ENCODE peak calls at places on chromosomes 6 and 20, in five cellular contexts. O is nephron progenitor cell; F is stimulated activated CD4-positive, alpha-beta T cell treated with anti-CD3 and anti-CD28 coated beads, Interleukin-15, amount 100 ng/mL, for 1 hour; M is globus pallidus; G is CD4-positive, alpha-beta T cell. W is an unnamed sample.

GRCh38 chr6:169685860-169686259 is 16.0 kb downstream of the WDR27 start:
- DNase-seq in O (no peak), M (no peak), G (no peak), F (no peak), W (no peak)

GRCh38 chr20:62704341-62704948 is 4.2 kb upstream of the NTSR1 start:
- DNase-seq in O (no peak), M (peak), F (no peak), G (no peak), W (peak)

GRCh38 chr6:28357036-28357435 is 7.3 kb downstream of the ZKSCAN3 start:
- DNase-seq in M (no peak), O (no peak), G (no peak), F (no peak), W (no peak)

GRCh38 chr20:47501117-47501482 is 587 bp upstream of the NCOA3 start:
- DNase-seq in F (no peak), M (peak), G (no peak), O (no peak), W (no peak)

GRCh38 chr20:62452475-62453095 is 23.2 kb downstream of the GATA5 start:
- DNase-seq in G (no peak), O (no peak), F (no peak), M (no peak), W (no peak)

GRCh38 chr6:160692369-160692959 is 9.6 kb upstream of the PLG start:
- DNase-seq in O (no peak), M (no peak), G (no peak), F (no peak), W (no peak)

GRCh38 chr6:56244528-56245253 is 2.7 kb downstream of the COL21A1 start:
- DNase-seq in O (no peak), G (no peak), M (no peak), F (no peak), W (no peak)

GRCh38 chr6:23396934-23397333 is 729.1 kb upstream of the NRSN1 start:
- DNase-seq in M (no peak), G (no peak), F (no peak), O (no peak), W (no peak)

GRCh38 chr20:40160151-40160550 is 528.9 kb downstream of the MAFB start:
- DNase-seq in M (peak), O (peak), G (no peak), F (no peak), W (peak)

GRCh38 chr6:39260451-39260850 is 31.2 kb upstream of the KCNK5 start:
- DNase-seq in F (no peak), G (no peak), O (no peak), M (no peak), W (no peak)

GRCh38 chr6:10613693-10614092 is 80.7 kb downstream of the C6orf52 start:
- DNase-seq in O (no peak), F (no peak), M (no peak), G (no peak), W (no peak)

GRCh38 chr6:12543953-12544352 is 172.6 kb upstream of the PHACTR1 start:
- DNase-seq in O (no peak), F (no peak), G (no peak), M (no peak), W (no peak)

GRCh38 chr20:62734881-62735280 is 26.2 kb downstream of the NTSR1 start:
- DNase-seq in M (no peak), F (no peak), O (no peak), G (no peak), W (no peak)

GRCh38 chr6:10719386-10720228 is 3.3 kb upstream of the TMEM14C start:
- DNase-seq in G (peak), O (no peak), M (no peak), F (no peak), W (peak)

GRCh38 chr6:90087103-90087833 is 193.0 kb downstream of the GJA10 start:
- DNase-seq in F (no peak), G (no peak), M (no peak), O (no peak), W (no peak)

GRCh38 chr20:58173930-58174707 is 54.3 kb downstream of the ANKRD60 start:
- DNase-seq in F (no peak), M (no peak), O (no peak), G (no peak), W (peak)

GRCh38 chr6:88566746-88567534 is 396.5 kb downstream of the RNGTT start:
- DNase-seq in F (no peak), M (no peak), O (no peak), G (no peak), W (no peak)

GRCh38 chr6:142868917-142869316 is 76.1 kb downstream of the HIVEP2 start:
- DNase-seq in G (no peak), O (no peak), M (no peak), F (no peak), W (no peak)

GRCh38 chr6:20458051-20458894 is 56.6 kb downstream of the E2F3 start:
- DNase-seq in O (no peak), F (no peak), M (no peak), G (no peak), W (no peak)

GRCh38 chr6:782141-782540 is 89.2 kb upstream of the EXOC2 start:
- DNase-seq in O (no peak), M (no peak), G (no peak), F (no peak), W (no peak)

GRCh38 chr6:106773956-106774629 is 144.7 kb downstream of the QRSL1 start:
- DNase-seq in O (no peak), G (no peak), M (no peak), F (no peak), W (no peak)

GRCh38 chr6:82196159-82196558 is 51.4 kb downstream of the IBTK start:
- DNase-seq in M (no peak), O (no peak), F (no peak), G (no peak), W (no peak)

GRCh38 chr20:22773326-22773725 is 189.0 kb upstream of the FOXA2 start:
- DNase-seq in G (no peak), F (no peak), M (no peak), O (no peak), W (no peak)

GRCh38 chr6:45606831-45607400 is 229.2 kb upstream of the SUPT3H start:
- DNase-seq in F (no peak), O (no peak), G (no peak), M (no peak), W (no peak)

GRCh38 chr6:90219168-90219985 is 77.3 kb downstream of the BACH2 start:
- DNase-seq in M (peak), F (no peak), O (peak), G (no peak), W (peak)

W was measured in left kidney.